ENCODE peak calls at places on chromosomes 12 and 14, in four cellular contexts. One of them, this sample, is unnamed.

GRCh38 chr14:103543721-103544626 is 15.0 kb downstream of the TRMT61A start:
- DNase-seq in tibial nerve: no peak
- DNase-seq in right atrium auricular region: no peak
- DNase-seq in CD8-positive, alpha-beta memory T cell: no peak
- DNase-seq in this sample: no peak

GRCh38 chr12:124213606-124214347 is 81.1 kb upstream of the RFLNA start:
- DNase-seq in tibial nerve: no peak
- DNase-seq in right atrium auricular region: no peak
- DNase-seq in CD8-positive, alpha-beta memory T cell: no peak
- DNase-seq in this sample: no peak

GRCh38 chr12:128178551-128178950 is 88.4 kb upstream of the TMEM132C start:
- DNase-seq in tibial nerve: no peak
- DNase-seq in right atrium auricular region: no peak
- DNase-seq in CD8-positive, alpha-beta memory T cell: no peak
- DNase-seq in this sample: no peak

GRCh38 chr12:113649256-113649830 is 177.7 kb upstream of the LHX5 start:
- DNase-seq in tibial nerve: no peak
- DNase-seq in right atrium auricular region: no peak
- DNase-seq in CD8-positive, alpha-beta memory T cell: no peak
- DNase-seq in this sample: no peak

GRCh38 chr12:120388711-120389431 is 19.9 kb upstream of the MSI1 start:
- DNase-seq in tibial nerve: no peak
- DNase-seq in right atrium auricular region: no peak
- DNase-seq in CD8-positive, alpha-beta memory T cell: no peak
- DNase-seq in this sample: no peak

GRCh38 chr14:104115131-104115600 is 23.2 kb upstream of the KIF26A start:
- DNase-seq in tibial nerve: no peak
- DNase-seq in right atrium auricular region: no peak
- DNase-seq in CD8-positive, alpha-beta memory T cell: no peak
- DNase-seq in this sample: no peak

GRCh38 chr12:121539908-121540307 is 40.9 kb downstream of the KDM2B start:
- DNase-seq in tibial nerve: no peak
- DNase-seq in right atrium auricular region: no peak
- DNase-seq in CD8-positive, alpha-beta memory T cell: no peak
- DNase-seq in this sample: no peak

GRCh38 chr12:127191124-127191523 is 1075.8 kb upstream of the TMEM132C start:
- DNase-seq in tibial nerve: no peak
- DNase-seq in right atrium auricular region: no peak
- DNase-seq in CD8-positive, alpha-beta memory T cell: no peak
- DNase-seq in this sample: no peak

GRCh38 chr12:8050600-8051250 is 15.4 kb downstream of the C3AR1 start:
- DNase-seq in tibial nerve: no peak
- DNase-seq in right atrium auricular region: no peak
- DNase-seq in CD8-positive, alpha-beta memory T cell: no peak
- DNase-seq in this sample: no peak

GRCh38 chr14:84228702-84229101 is 1301.2 kb upstream of the FLRT2 start:
- DNase-seq in tibial nerve: no peak
- DNase-seq in right atrium auricular region: no peak
- DNase-seq in CD8-positive, alpha-beta memory T cell: no peak
- DNase-seq in this sample: no peak

GRCh38 chr14:30214456-30215090 is 286.9 kb upstream of the PRKD1 start:
- DNase-seq in tibial nerve: peak
- DNase-seq in right atrium auricular region: no peak
- DNase-seq in CD8-positive, alpha-beta memory T cell: no peak
- DNase-seq in this sample: no peak

GRCh38 chr14:105935384-105935783 is 409.0 kb downstream of the TMEM121 start:
- DNase-seq in tibial nerve: no peak
- DNase-seq in right atrium auricular region: no peak
- DNase-seq in CD8-positive, alpha-beta memory T cell: no peak
- DNase-seq in this sample: no peak

GRCh38 chr14:93430889-93431670 is at the start of gene UNC79:
- DNase-seq in tibial nerve: no peak
- DNase-seq in right atrium auricular region: no peak
- DNase-seq in CD8-positive, alpha-beta memory T cell: no peak
- DNase-seq in this sample: no peak

GRCh38 chr14:59103396-59103795 is 85.1 kb upstream of the DAAM1 start:
- DNase-seq in tibial nerve: no peak
- DNase-seq in right atrium auricular region: no peak
- DNase-seq in CD8-positive, alpha-beta memory T cell: no peak
- DNase-seq in this sample: no peak

GRCh38 chr12:123950476-123951169 is 22.0 kb downstream of the CCDC92 start:
- DNase-seq in tibial nerve: no peak
- DNase-seq in right atrium auricular region: no peak
- DNase-seq in CD8-positive, alpha-beta memory T cell: no peak
- DNase-seq in this sample: no peak

GRCh38 chr12:77925536-77926108 is 94.9 kb downstream of the NAV3 start:
- DNase-seq in tibial nerve: peak
- DNase-seq in right atrium auricular region: peak
- DNase-seq in CD8-positive, alpha-beta memory T cell: no peak
- DNase-seq in this sample: no peak

GRCh38 chr14:88831285-88831684 is 6.8 kb downstream of the TTC8 start:
- DNase-seq in tibial nerve: no peak
- DNase-seq in right atrium auricular region: no peak
- DNase-seq in CD8-positive, alpha-beta memory T cell: no peak
- DNase-seq in this sample: no peak

GRCh38 chr12:52499836-52500560 is 6.9 kb upstream of the KRT6A start:
- DNase-seq in tibial nerve: no peak
- DNase-seq in right atrium auricular region: no peak
- DNase-seq in CD8-positive, alpha-beta memory T cell: no peak
- DNase-seq in this sample: no peak

GRCh38 chr12:21476949-21477348 is 24.5 kb downstream of the RECQL start:
- DNase-seq in tibial nerve: no peak
- DNase-seq in right atrium auricular region: no peak
- DNase-seq in CD8-positive, alpha-beta memory T cell: no peak
- DNase-seq in this sample: no peak

GRCh38 chr14:24692382-24693352 is 58.7 kb upstream of the GZMB start:
- DNase-seq in tibial nerve: no peak
- DNase-seq in right atrium auricular region: no peak
- DNase-seq in CD8-positive, alpha-beta memory T cell: peak
- DNase-seq in this sample: peak

GRCh38 chr12:116137318-116137717 is 140.2 kb downstream of the MED13L start:
- DNase-seq in tibial nerve: no peak
- DNase-seq in right atrium auricular region: no peak
- DNase-seq in CD8-positive, alpha-beta memory T cell: no peak
- DNase-seq in this sample: no peak

GRCh38 chr12:71299541-71300376 is 139.8 kb upstream of the LGR5 start:
- DNase-seq in tibial nerve: no peak
- DNase-seq in right atrium auricular region: no peak
- DNase-seq in CD8-positive, alpha-beta memory T cell: no peak
- DNase-seq in this sample: no peak

GRCh38 chr12:69330475-69331473 is 17.4 kb upstream of the LYZ start:
- DNase-seq in tibial nerve: no peak
- DNase-seq in right atrium auricular region: no peak
- DNase-seq in CD8-positive, alpha-beta memory T cell: peak
- DNase-seq in this sample: peak

GRCh38 chr14:92099802-92100201 is 6.6 kb downstream of the ATXN3 start:
- DNase-seq in tibial nerve: no peak
- DNase-seq in right atrium auricular region: no peak
- DNase-seq in CD8-positive, alpha-beta memory T cell: no peak
- DNase-seq in this sample: no peak

GRCh38 chr12:21296751-21297406 is 37.8 kb downstream of the SLCO1A2 start:
- DNase-seq in tibial nerve: no peak
- DNase-seq in right atrium auricular region: no peak
- DNase-seq in CD8-positive, alpha-beta memory T cell: no peak
- DNase-seq in this sample: no peak

GRCh38 chr12:1933342-1933992 is 15.0 kb upstream of the CACNA2D4 start:
- DNase-seq in tibial nerve: no peak
- DNase-seq in right atrium auricular region: peak
- DNase-seq in CD8-positive, alpha-beta memory T cell: no peak
- DNase-seq in this sample: no peak
- H3K27ac ChIP-seq in tibial nerve: no peak
- H3K27ac ChIP-seq in right atrium auricular region: no peak
- H3K27ac ChIP-seq in CD8-positive, alpha-beta memory T cell: no peak
- H3K27ac ChIP-seq in this sample: no peak

GRCh38 chr12:57540998-57541397 is 6.0 kb downstream of the DCTN2 start:
- DNase-seq in tibial nerve: no peak
- DNase-seq in right atrium auricular region: no peak
- DNase-seq in CD8-positive, alpha-beta memory T cell: no peak
- DNase-seq in this sample: no peak

GRCh38 chr12:57536597-57536942 is 10.4 kb downstream of the DCTN2 start:
- DNase-seq in tibial nerve: no peak
- DNase-seq in right atrium auricular region: no peak
- DNase-seq in CD8-positive, alpha-beta memory T cell: no peak
- DNase-seq in this sample: no peak

GRCh38 chr12:57535764-57536596 is 11.0 kb downstream of the DCTN2 start:
- DNase-seq in tibial nerve: no peak
- DNase-seq in right atrium auricular region: no peak
- DNase-seq in CD8-positive, alpha-beta memory T cell: no peak
- DNase-seq in this sample: no peak

GRCh38 chr12:57541717-57542116 is 5.3 kb downstream of the DCTN2 start:
- DNase-seq in tibial nerve: no peak
- DNase-seq in right atrium auricular region: no peak
- DNase-seq in CD8-positive, alpha-beta memory T cell: no peak
- DNase-seq in this sample: no peak

DNA sequence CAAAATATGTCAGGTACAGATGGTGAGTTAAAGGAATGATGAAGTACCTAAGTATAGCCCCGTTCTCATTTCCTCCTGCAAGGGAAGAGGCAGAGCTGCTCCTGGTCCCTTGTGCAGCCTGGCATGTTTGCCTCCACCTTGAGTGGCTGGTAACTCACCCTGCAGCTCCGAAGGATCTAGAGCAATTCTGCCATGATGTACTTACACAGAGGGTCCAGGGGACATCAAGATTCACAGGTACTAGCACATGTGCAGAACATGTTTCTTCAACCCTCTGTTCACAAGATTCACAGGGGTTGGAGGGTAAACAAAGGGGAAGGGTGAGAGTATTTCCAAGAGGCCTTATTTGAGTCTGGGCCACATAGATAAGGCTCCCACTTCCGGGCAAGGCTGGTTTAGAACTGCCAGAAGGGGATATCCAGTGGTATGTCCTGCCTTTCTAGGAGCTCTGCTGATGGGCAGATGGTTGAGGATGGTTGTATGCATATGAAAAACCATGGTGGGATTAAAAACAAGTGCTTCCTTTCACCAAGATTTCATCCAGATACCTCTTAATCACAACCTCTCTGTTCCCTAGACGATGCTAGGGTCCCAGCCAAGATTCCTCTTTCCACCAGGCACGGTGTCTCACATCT is 7.7 kb downstream of the DCTN2 start:
- DNase-seq in tibial nerve: no peak
- DNase-seq in right atrium auricular region: no peak
- DNase-seq in CD8-positive, alpha-beta memory T cell: no peak
- DNase-seq in this sample: no peak
- H3K27ac ChIP-seq in tibial nerve: no peak
- H3K27ac ChIP-seq in right atrium auricular region: no peak
- H3K27ac ChIP-seq in CD8-positive, alpha-beta memory T cell: no peak
- H3K27ac ChIP-seq in this sample: no peak

GRCh38 chr12:132476038-132476414 is 13.9 kb upstream of the FBRSL1 start:
- DNase-seq in tibial nerve: no peak
- DNase-seq in right atrium auricular region: no peak
- DNase-seq in CD8-positive, alpha-beta memory T cell: no peak
- DNase-seq in this sample: no peak
- H3K27ac ChIP-seq in tibial nerve: no peak
- H3K27ac ChIP-seq in right atrium auricular region: no peak
- H3K27ac ChIP-seq in CD8-positive, alpha-beta memory T cell: no peak
- H3K27ac ChIP-seq in this sample: no peak

GRCh38 chr12:109727039-109727723 is 13.6 kb downstream of the FAM222A start:
- DNase-seq in tibial nerve: no peak
- DNase-seq in right atrium auricular region: no peak
- DNase-seq in CD8-positive, alpha-beta memory T cell: no peak
- DNase-seq in this sample: no peak

GRCh38 chr12:109726511-109727038 is 12.9 kb downstream of the FAM222A start:
- DNase-seq in tibial nerve: no peak
- DNase-seq in right atrium auricular region: no peak
- DNase-seq in CD8-positive, alpha-beta memory T cell: no peak
- DNase-seq in this sample: no peak

GRCh38 chr12:109726106-109726497 is 12.5 kb downstream of the FAM222A start:
- DNase-seq in tibial nerve: no peak
- DNase-seq in right atrium auricular region: no peak
- DNase-seq in CD8-positive, alpha-beta memory T cell: no peak
- DNase-seq in this sample: no peak

GRCh38 chr12:109724321-109724892 is 10.8 kb downstream of the FAM222A start:
- DNase-seq in tibial nerve: no peak
- DNase-seq in right atrium auricular region: no peak
- DNase-seq in CD8-positive, alpha-beta memory T cell: no peak
- DNase-seq in this sample: no peak

DNA sequence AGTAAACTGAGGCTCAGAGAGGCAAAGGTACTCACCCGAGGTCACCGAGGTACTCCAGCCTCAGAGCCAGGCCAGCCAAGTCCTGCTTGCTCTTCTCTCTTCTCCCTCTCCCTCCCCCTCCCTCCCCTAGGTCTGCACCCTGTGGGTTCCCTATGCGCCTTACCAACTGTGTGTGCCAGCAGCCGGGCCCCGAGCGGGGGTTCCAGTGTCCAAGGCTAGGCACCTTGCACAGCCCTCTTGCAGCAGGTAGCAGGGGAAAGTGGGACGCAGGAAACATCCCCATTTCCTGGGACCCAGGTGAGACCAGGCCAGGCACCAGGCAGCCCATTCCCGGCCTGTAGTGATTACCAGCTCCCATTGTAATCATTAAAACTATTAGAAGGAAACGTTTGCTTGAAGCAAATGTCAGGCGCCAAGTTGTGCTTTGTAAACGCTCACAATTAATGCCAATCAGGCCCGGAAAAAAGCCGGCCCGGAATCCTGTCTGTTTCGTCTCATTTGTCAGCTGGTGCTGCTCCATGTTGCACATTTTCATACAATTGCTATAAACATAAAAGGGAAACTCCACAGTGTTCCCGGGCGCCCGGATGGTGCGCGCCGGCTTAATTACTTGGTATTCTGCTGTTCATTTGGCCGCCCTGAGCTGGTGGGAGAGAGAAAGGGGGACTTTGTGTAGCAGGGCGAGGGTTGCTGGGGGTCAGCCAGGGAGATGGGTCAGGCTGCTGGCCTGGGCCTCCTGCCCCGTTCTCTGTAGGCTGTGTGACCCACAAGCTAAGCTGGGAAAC is 11.9 kb downstream of the FAM222A start:
- DNase-seq in tibial nerve: no peak
- DNase-seq in right atrium auricular region: no peak
- DNase-seq in CD8-positive, alpha-beta memory T cell: no peak
- DNase-seq in this sample: no peak
- H3K27ac ChIP-seq in tibial nerve: peak
- H3K27ac ChIP-seq in right atrium auricular region: no peak
- H3K27ac ChIP-seq in CD8-positive, alpha-beta memory T cell: no peak
- H3K27ac ChIP-seq in this sample: no peak

DNA sequence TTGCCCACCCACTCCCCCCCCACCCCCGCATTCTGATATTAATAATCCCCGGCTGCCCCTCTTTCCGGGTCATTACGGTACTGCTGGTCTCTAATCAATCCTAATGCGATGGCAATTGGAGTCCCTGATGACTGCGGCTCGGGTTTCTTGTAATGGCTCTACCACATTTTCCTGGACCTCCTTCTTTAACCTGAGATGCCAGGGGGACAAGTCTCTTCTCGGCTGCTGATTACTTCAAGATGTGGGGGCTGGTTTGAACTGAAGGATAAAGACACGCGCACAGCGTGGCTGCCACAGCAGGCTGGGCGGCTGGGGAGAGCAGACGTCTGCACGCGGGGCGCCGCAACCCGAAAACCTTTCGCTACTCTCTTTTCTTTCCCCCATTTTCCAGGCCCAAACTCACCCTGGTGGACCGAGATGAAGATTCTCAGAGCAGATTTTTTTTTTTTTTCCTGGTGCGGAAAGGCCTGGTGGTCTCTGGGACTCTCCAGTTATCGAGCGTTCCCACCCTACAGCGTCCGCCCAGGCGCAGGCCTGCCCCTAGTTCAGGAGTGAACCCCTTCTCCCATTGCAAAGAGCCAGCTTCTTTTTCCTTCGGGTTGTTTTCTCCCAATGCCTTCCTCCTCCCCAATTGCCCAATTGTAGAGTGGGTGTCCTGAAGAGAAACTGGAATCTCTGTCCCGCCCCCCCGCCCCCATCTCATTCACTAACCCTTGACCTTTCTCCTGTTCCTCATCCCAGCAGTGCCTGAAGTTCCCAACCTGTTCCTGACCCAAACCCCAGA is 6.0 kb upstream of the SIX1 start:
- DNase-seq in tibial nerve: no peak
- DNase-seq in right atrium auricular region: no peak
- DNase-seq in CD8-positive, alpha-beta memory T cell: no peak
- DNase-seq in this sample: no peak
- H3K27ac ChIP-seq in tibial nerve: no peak
- H3K27ac ChIP-seq in right atrium auricular region: no peak
- H3K27ac ChIP-seq in CD8-positive, alpha-beta memory T cell: no peak
- H3K27ac ChIP-seq in this sample: no peak

This sample was measured in effector memory CD4-positive, alpha-beta T cell.